ENCODE peak calls at places on chromosomes 5 and 9, in nine cellular contexts. M, W, A, U, C, N, Q, I and B are unnamed samples.

GRCh38 chr5:68380071-68380470 is 164.5 kb downstream of the PIK3R1 start:
- DNase-seq in U (no peak), N (no peak), M (no peak), C (no peak), A (no peak), Q (no peak), I (no peak), W (no peak), B (no peak)

GRCh38 chr5:2007437-2007905 is 124.7 kb upstream of the IRX4 start:
- DNase-seq in N (no peak), Q (no peak), U (no peak), W (no peak), I (no peak), M (no peak), C (no peak), A (no peak), B (no peak)

GRCh38 chr9:19948021-19948420 is 159.2 kb upstream of the SLC24A2 start:
- DNase-seq in U (no peak), Q (no peak), C (no peak), A (no peak), W (no peak), N (no peak), I (no peak), M (no peak), B (no peak)

GRCh38 chr9:131954299-131954698 is 125.4 kb downstream of the MED27 start:
- DNase-seq in U (no peak), I (peak), Q (no peak), A (peak), C (no peak), M (no peak), W (no peak), N (no peak), B (no peak)

GRCh38 chr9:128108784-128109709 is 18.5 kb downstream of the PTGES2 start:
- DNase-seq in U (peak), N (no peak), W (no peak), C (no peak), I (peak), A (no peak), M (no peak), Q (no peak), B (no peak)

GRCh38 chr9:124174385-124174784 is 83.4 kb upstream of the NEK6 start:
- DNase-seq in A (no peak), C (no peak), M (no peak), Q (no peak), U (no peak), W (no peak), N (no peak), I (no peak), B (no peak)

GRCh38 chr9:116644099-116644688 is 42.9 kb upstream of the TRIM32 start:
- DNase-seq in C (peak), W (peak), M (no peak), U (no peak), Q (peak), A (no peak), I (no peak), N (no peak), B (no peak)

GRCh38 chr5:171630047-171630669 is 155.5 kb upstream of the SMIM23 start:
- DNase-seq in W (peak), C (peak), U (peak), M (no peak), A (peak), Q (peak), I (peak), N (peak), B (peak)

GRCh38 chr5:29037716-29038115 is 1999.3 kb upstream of the CDH9 start:
- DNase-seq in M (no peak), A (no peak), W (no peak), U (no peak), Q (no peak), I (no peak), C (no peak), N (no peak), B (no peak)

GRCh38 chr9:101050650-101051049 is 22.1 kb downstream of the PLPPR1 start:
- DNase-seq in M (no peak), C (no peak), W (no peak), Q (no peak), N (no peak), A (no peak), U (no peak), I (no peak), B (no peak)

GRCh38 chr5:82911902-82912301 is 165.3 kb downstream of the TMEM167A start:
- DNase-seq in A (no peak), I (no peak), M (no peak), N (no peak), Q (no peak), U (no peak), C (no peak), W (no peak), B (no peak)

GRCh38 chr9:98503867-98504800 is 204.6 kb downstream of the GABBR2 start:
- DNase-seq in U (no peak), M (peak), C (no peak), Q (no peak), W (no peak), A (no peak), I (no peak), N (no peak), B (no peak)

GRCh38 chr5:133245191-133246052 is 193.6 kb downstream of the HSPA4 start:
- DNase-seq in W (peak), A (peak), I (no peak), N (no peak), M (no peak), U (no peak), C (peak), Q (peak), B (no peak)

GRCh38 chr5:178421699-178422399 is 168.3 kb downstream of the COL23A1 start:
- DNase-seq in A (no peak), U (no peak), N (no peak), C (no peak), I (peak), M (peak), W (no peak), Q (no peak), B (no peak)

GRCh38 chr5:114790403-114790792 is 379.3 kb downstream of the TRIM36 start:
- DNase-seq in A (no peak), M (no peak), U (no peak), C (no peak), I (no peak), Q (no peak), W (no peak), N (no peak), B (no peak)

DNA sequence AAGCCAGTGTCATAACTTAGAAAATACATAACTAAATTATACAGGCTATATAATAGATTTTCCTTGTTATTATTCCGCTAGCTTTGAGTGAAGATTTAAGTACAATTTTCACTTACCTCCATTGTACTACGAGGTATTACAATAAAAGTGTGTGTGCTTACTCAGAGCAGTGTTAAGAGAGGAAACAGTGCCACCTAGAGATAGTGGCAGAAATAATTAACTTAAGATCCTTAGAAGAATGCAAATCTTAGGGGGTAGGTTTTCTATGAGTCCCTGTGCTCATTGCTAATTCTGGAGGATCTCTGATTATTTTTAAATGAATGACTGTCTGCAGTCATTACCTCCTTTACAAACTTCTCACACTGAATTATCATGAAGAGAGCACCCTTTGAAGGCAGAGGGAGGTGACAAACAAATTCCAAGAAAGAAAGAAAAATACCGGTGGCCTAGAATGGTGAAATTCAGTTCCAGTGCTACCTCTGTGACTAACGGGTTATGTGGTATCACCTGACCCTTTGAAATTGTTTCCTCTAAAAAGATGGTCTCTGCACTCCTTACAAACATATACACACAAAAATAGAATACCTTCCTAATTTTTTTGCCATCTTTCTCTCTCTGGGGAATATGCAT is 379.8 kb downstream of the TRIM36 start:
- DNase-seq in U (no peak), C (no peak), W (no peak), I (no peak), A (peak), Q (no peak), N (no peak), M (no peak), B (no peak)
- TF ChIP-seq CTCF in U (peak), C (no peak), W (no peak), I (peak), A (peak), Q (peak), N (peak), M (peak), B (peak)

DNA sequence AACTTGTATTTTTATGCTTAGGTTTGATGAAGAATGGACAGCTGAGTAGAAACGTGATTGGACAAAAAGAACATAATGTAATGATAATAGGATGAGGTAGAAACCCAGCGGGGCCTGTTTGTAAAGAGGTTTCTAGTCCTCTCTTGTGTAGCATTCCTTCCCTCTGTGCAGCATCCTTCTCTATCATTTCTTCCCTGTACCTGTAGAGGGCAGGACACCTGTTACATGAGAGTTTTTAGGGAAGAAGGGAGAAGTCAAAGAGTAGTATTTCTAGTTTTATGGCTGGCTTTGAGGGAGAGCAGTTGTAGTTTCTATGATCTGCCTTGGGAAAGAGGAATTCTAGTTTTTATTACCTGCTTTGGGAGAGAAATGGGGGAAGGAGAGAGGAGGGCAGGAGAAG is 162.1 kb upstream of the FST start:
- DNase-seq in Q (no peak), N (no peak), I (no peak), U (no peak), A (no peak), M (no peak), W (no peak), C (no peak), B (no peak)
- TF ChIP-seq CTCF in Q (no peak), N (no peak), I (peak), U (no peak), A (peak), M (no peak), W (no peak), C (peak), B (peak)

GRCh38 chr5:36655171-36655570 is 48.8 kb downstream of the SLC1A3 start:
- DNase-seq in W (no peak), U (no peak), M (no peak), Q (peak), A (no peak), C (no peak), N (peak), I (peak), B (no peak)
- TF ChIP-seq CTCF in W (no peak), U (no peak), M (no peak), Q (no peak), A (no peak), C (no peak), N (no peak), I (no peak), B (no peak)

DNA sequence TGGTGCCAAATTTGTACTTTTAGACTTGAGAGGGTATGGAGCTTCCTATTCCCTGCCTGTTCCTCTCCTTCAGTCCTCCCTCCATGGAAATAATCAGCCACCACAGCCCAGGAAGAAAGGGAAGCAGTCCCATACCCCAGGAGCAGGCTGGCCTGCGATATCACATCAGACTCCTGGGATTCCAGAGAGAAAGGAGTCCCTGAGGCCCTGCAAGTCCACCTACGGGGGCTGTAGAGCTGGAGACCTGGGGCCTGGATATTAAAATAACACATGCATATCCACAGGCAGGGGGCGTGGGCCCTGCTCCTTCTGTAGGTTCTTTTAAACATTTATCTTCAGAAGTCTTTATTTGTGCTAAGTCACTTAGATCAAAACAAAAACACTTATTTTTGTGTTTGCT is 117.2 kb downstream of the TMEM174 start:
- DNase-seq in N (no peak), Q (no peak), I (no peak), A (no peak), C (no peak), M (no peak), W (no peak), U (no peak), B (no peak)
- TF ChIP-seq CTCF in N (no peak), Q (no peak), I (peak), A (no peak), C (no peak), M (no peak), W (no peak), U (no peak), B (no peak)

DNA sequence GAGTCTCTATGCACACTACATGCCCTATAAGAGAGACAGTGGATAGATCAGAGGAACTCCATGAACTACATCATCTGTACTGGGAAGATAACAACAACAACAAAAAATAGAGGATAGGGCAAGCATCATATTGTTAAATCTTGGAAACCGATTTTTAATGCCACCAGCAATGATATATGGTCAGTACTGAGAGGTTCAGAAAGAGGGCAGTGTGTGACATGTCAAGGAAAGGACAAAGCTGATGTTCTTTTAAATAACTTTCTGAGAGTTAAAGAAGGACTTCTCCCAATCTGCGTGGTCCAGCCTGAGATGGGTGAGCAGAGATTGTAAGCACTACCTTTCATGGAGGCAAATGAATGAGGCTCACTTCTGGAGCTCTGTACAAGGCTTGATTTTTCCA is 62.0 kb upstream of the PHF24 start:
- DNase-seq in W (no peak), Q (no peak), U (no peak), C (no peak), A (no peak), M (no peak), N (no peak), I (no peak), B (no peak)
- TF ChIP-seq CTCF in W (no peak), Q (no peak), U (peak), C (no peak), A (peak), M (no peak), N (no peak), I (peak), B (peak)

GRCh38 chr5:86460519-86460918 is 157.2 kb upstream of the COX7C start:
- DNase-seq in N (no peak), W (no peak), U (no peak), Q (no peak), M (no peak), C (no peak), A (no peak), I (no peak), B (no peak)

GRCh38 chr5:86461169-86461956 is 156.4 kb upstream of the COX7C start:
- DNase-seq in W (peak), N (no peak), Q (no peak), U (no peak), A (no peak), C (peak), M (no peak), I (no peak), B (no peak)

GRCh38 chr5:86465052-86465838 is 152.5 kb upstream of the COX7C start:
- DNase-seq in A (no peak), C (no peak), U (no peak), M (no peak), Q (no peak), I (no peak), W (no peak), N (no peak), B (no peak)

GRCh38 chr5:86463339-86463738 is 154.4 kb upstream of the COX7C start:
- DNase-seq in A (no peak), N (no peak), U (no peak), M (no peak), C (no peak), W (no peak), Q (no peak), I (peak), B (no peak)
- TF ChIP-seq CTCF in A (peak), N (no peak), U (no peak), M (no peak), C (no peak), W (no peak), Q (no peak), I (peak), B (no peak)

DNA sequence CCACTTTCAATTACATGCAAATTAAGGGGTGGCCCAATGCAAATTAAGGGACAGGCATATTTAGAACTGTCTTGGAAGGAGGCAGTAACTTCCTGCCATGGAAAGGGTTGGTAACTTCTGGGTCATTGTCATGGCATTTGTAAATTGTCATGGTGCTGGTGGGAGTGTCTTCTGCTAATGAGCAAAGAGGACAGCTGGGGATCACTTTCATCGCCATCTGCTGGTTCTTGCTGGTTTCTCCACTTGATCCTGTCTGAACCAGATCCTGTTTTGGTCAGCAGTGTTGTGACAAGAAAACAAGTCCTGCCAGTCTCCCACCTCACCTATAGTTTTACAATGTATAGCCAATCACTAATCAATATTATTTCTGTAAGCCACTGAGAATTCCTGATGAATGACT is 23.4 kb upstream of the UGT3A2 start:
- DNase-seq in W (peak), I (peak), A (peak), N (no peak), C (peak), U (no peak), M (no peak), Q (peak), B (peak)
- TF ChIP-seq CTCF in W (peak), I (peak), A (peak), N (no peak), C (peak), U (peak), M (no peak), Q (peak), B (peak)

DNA sequence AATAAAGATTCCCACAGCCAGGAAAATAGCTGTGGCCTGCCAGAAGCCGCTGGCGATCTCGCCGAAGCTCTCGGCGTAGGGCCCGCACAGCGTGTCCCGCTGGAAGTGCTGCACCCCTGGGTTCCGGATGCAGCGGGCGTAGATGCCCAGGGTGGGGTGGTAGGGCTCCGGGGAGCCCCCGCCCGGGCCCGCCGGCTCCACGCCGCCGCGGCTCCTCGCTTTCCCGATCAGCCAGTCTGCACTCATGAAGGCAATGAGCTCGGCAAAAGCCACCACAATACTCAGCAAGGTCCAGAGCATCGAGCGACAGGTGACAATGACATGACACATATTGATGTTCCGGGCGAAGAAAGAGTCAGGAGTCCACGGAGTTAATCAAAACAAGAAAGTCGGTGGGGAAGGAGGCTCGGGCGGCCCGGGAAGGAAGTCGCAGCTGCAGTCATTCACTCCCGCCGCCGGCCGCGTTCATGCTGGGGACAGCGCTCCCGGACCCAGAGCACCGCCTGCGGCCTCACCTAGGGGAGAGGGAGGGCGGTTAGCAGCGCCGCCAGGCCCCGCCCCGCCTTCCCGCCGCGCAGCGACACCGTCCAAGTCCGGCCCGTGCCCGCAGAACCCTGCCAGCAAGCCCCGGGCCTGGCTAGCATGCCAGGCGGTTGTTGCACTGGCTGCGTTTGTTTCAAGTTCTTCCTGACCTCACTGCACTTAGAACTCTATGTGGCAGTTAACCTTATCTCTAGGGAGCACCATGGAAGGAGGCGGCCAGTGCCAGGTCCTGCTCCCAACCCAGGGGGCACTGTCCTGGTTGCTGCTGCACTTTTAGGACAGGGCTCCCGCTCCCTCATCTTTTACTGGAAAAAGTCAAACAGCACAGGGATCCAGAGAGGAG is 138.4 kb downstream of the LHFPL2 start:
- DNase-seq in M (no peak), N (peak), Q (no peak), U (peak), I (peak), C (no peak), A (no peak), W (no peak), B (peak)
- TF ChIP-seq CTCF in M (no peak), N (no peak), Q (no peak), U (peak), I (peak), C (no peak), A (peak), W (peak), B (no peak)